ENCODE peak calls at places on chromosomes 16 and 17, in eight cellular contexts. One of them, this sample, is unnamed.

GRCh38 chr17:1787301-1787902 is 25.5 kb downstream of the SERPINF1 start:
- DNase-seq in fibroblast of the conjunctiva: peak; percentile 80
- DNase-seq in hypothalamus: no peak
- DNase-seq in hippocampal formation: no peak
- DNase-seq in fibroblast of the aortic adventitia: peak; percentile 93
- DNase-seq in cardiac fibroblast: peak; percentile 91
- DNase-seq in kidney: peak; percentile 75
- DNase-seq in fibroblast of pulmonary artery: peak; percentile 90
- DNase-seq in this sample: peak; percentile 88

GRCh38 chr16:66439051-66439730 is 12.1 kb downstream of the BEAN1 start:
- DNase-seq in fibroblast of the conjunctiva: no peak
- DNase-seq in hypothalamus: no peak
- DNase-seq in hippocampal formation: no peak
- DNase-seq in fibroblast of the aortic adventitia: no peak
- DNase-seq in cardiac fibroblast: no peak
- DNase-seq in kidney: no peak
- DNase-seq in fibroblast of pulmonary artery: no peak
- DNase-seq in this sample: no peak

GRCh38 chr16:74698220-74698619 is 2.4 kb downstream of the MLKL start:
- DNase-seq in fibroblast of the conjunctiva: no peak
- DNase-seq in hypothalamus: no peak
- DNase-seq in hippocampal formation: no peak
- DNase-seq in fibroblast of the aortic adventitia: peak; percentile 2
- DNase-seq in cardiac fibroblast: peak; percentile 5
- DNase-seq in kidney: no peak
- DNase-seq in fibroblast of pulmonary artery: no peak
- DNase-seq in this sample: no peak

GRCh38 chr16:54390095-54390494 is 103.5 kb upstream of the IRX3 start:
- DNase-seq in fibroblast of the conjunctiva: no peak
- DNase-seq in hypothalamus: no peak
- DNase-seq in hippocampal formation: no peak
- DNase-seq in fibroblast of the aortic adventitia: no peak
- DNase-seq in cardiac fibroblast: no peak
- DNase-seq in kidney: no peak
- DNase-seq in fibroblast of pulmonary artery: no peak
- DNase-seq in this sample: no peak

GRCh38 chr17:78806451-78806850 is 24.4 kb upstream of the CYTH1 start:
- DNase-seq in fibroblast of the conjunctiva: no peak
- DNase-seq in hypothalamus: no peak
- DNase-seq in hippocampal formation: no peak
- DNase-seq in fibroblast of the aortic adventitia: no peak
- DNase-seq in cardiac fibroblast: no peak
- DNase-seq in kidney: no peak
- DNase-seq in fibroblast of pulmonary artery: no peak
- DNase-seq in this sample: no peak

GRCh38 chr17:43791589-43791988 is 11.4 kb downstream of the CFAP97D1 start:
- DNase-seq in fibroblast of the conjunctiva: peak; percentile 49
- DNase-seq in hypothalamus: no peak
- DNase-seq in hippocampal formation: no peak
- DNase-seq in fibroblast of the aortic adventitia: peak; percentile 57
- DNase-seq in cardiac fibroblast: peak; percentile 59
- DNase-seq in kidney: no peak
- DNase-seq in fibroblast of pulmonary artery: peak; percentile 58
- DNase-seq in this sample: no peak

GRCh38 chr17:44380767-44381166 is 8.7 kb downstream of the ITGA2B start:
- DNase-seq in fibroblast of the conjunctiva: no peak
- DNase-seq in hypothalamus: no peak
- DNase-seq in hippocampal formation: no peak
- DNase-seq in fibroblast of the aortic adventitia: no peak
- DNase-seq in cardiac fibroblast: no peak
- DNase-seq in kidney: peak; percentile 54
- DNase-seq in fibroblast of pulmonary artery: no peak
- DNase-seq in this sample: no peak

GRCh38 chr17:71342726-71343125 is 778.1 kb upstream of the SOX9 start:
- DNase-seq in fibroblast of the conjunctiva: no peak
- DNase-seq in hypothalamus: no peak
- DNase-seq in hippocampal formation: no peak
- DNase-seq in fibroblast of the aortic adventitia: no peak
- DNase-seq in cardiac fibroblast: no peak
- DNase-seq in kidney: no peak
- DNase-seq in fibroblast of pulmonary artery: no peak
- DNase-seq in this sample: no peak

GRCh38 chr16:11076259-11077018 is 132.1 kb downstream of the CLEC16A start:
- DNase-seq in fibroblast of the conjunctiva: no peak
- DNase-seq in hypothalamus: no peak
- DNase-seq in hippocampal formation: no peak
- DNase-seq in fibroblast of the aortic adventitia: no peak
- DNase-seq in cardiac fibroblast: no peak
- DNase-seq in kidney: no peak
- DNase-seq in fibroblast of pulmonary artery: no peak
- DNase-seq in this sample: no peak

GRCh38 chr17:7479389-7480192 is at the start of gene ZBTB4:
- DNase-seq in fibroblast of the conjunctiva: no peak
- DNase-seq in hypothalamus: peak; percentile 67
- DNase-seq in hippocampal formation: peak; percentile 46
- DNase-seq in fibroblast of the aortic adventitia: peak; percentile 40
- DNase-seq in cardiac fibroblast: peak; percentile 55
- DNase-seq in kidney: peak; percentile 89
- DNase-seq in fibroblast of pulmonary artery: no peak
- DNase-seq in this sample: no peak

GRCh38 chr16:64398795-64399194 is 723.1 kb downstream of the CDH11 start:
- DNase-seq in fibroblast of the conjunctiva: no peak
- DNase-seq in hypothalamus: no peak
- DNase-seq in hippocampal formation: no peak
- DNase-seq in fibroblast of the aortic adventitia: no peak
- DNase-seq in cardiac fibroblast: no peak
- DNase-seq in kidney: no peak
- DNase-seq in fibroblast of pulmonary artery: no peak
- DNase-seq in this sample: no peak

GRCh38 chr17:40062347-40063033 is at the start of gene THRA:
- DNase-seq in fibroblast of the conjunctiva: no peak
- DNase-seq in hypothalamus: peak; percentile 58
- DNase-seq in hippocampal formation: peak; percentile 65
- DNase-seq in fibroblast of the aortic adventitia: no peak
- DNase-seq in cardiac fibroblast: peak; percentile 64
- DNase-seq in kidney: peak; percentile 88
- DNase-seq in fibroblast of pulmonary artery: peak; percentile 50
- DNase-seq in this sample: peak; percentile 32

GRCh38 chr17:63413128-63413527 is 33.0 kb downstream of the CYB561 start:
- DNase-seq in fibroblast of the conjunctiva: no peak
- DNase-seq in hypothalamus: no peak
- DNase-seq in hippocampal formation: no peak
- DNase-seq in fibroblast of the aortic adventitia: no peak
- DNase-seq in cardiac fibroblast: no peak
- DNase-seq in kidney: no peak
- DNase-seq in fibroblast of pulmonary artery: no peak
- DNase-seq in this sample: no peak

GRCh38 chr17:17391575-17392370 is 85.0 kb upstream of the MED9 start:
- DNase-seq in fibroblast of the conjunctiva: no peak
- DNase-seq in hypothalamus: no peak
- DNase-seq in hippocampal formation: no peak
- DNase-seq in fibroblast of the aortic adventitia: no peak
- DNase-seq in cardiac fibroblast: no peak
- DNase-seq in kidney: no peak
- DNase-seq in fibroblast of pulmonary artery: no peak
- DNase-seq in this sample: no peak

GRCh38 chr16:31334934-31335333 is 20.0 kb upstream of the ITGAX start:
- DNase-seq in fibroblast of the conjunctiva: no peak
- DNase-seq in hypothalamus: no peak
- DNase-seq in hippocampal formation: no peak
- DNase-seq in fibroblast of the aortic adventitia: no peak
- DNase-seq in cardiac fibroblast: no peak
- DNase-seq in kidney: peak; percentile 11
- DNase-seq in fibroblast of pulmonary artery: no peak
- DNase-seq in this sample: no peak

GRCh38 chr16:85206472-85207356 is 94.4 kb upstream of the CIBAR2 start:
- DNase-seq in fibroblast of the conjunctiva: no peak
- DNase-seq in hypothalamus: peak; percentile 79
- DNase-seq in hippocampal formation: peak; percentile 14
- DNase-seq in fibroblast of the aortic adventitia: peak; percentile 65
- DNase-seq in cardiac fibroblast: peak; percentile 73
- DNase-seq in kidney: peak; percentile 92
- DNase-seq in fibroblast of pulmonary artery: peak; percentile 40
- DNase-seq in this sample: no peak

GRCh38 chr16:51573191-51573590 is 422.1 kb upstream of the SALL1 start:
- DNase-seq in fibroblast of the conjunctiva: no peak
- DNase-seq in hypothalamus: no peak
- DNase-seq in hippocampal formation: no peak
- DNase-seq in fibroblast of the aortic adventitia: no peak
- DNase-seq in cardiac fibroblast: no peak
- DNase-seq in kidney: no peak
- DNase-seq in fibroblast of pulmonary artery: no peak
- DNase-seq in this sample: no peak

GRCh38 chr17:56314026-56314425 is 160.8 kb downstream of the ANKFN1 start:
- DNase-seq in fibroblast of the conjunctiva: no peak
- DNase-seq in hypothalamus: no peak
- DNase-seq in hippocampal formation: no peak
- DNase-seq in fibroblast of the aortic adventitia: peak; percentile 8
- DNase-seq in cardiac fibroblast: no peak
- DNase-seq in kidney: no peak
- DNase-seq in fibroblast of pulmonary artery: peak; percentile 14
- DNase-seq in this sample: no peak

GRCh38 chr16:88978608-88979346 is 1.8 kb upstream of the CBFA2T3 start:
- DNase-seq in fibroblast of the conjunctiva: no peak
- DNase-seq in hypothalamus: peak; percentile 14
- DNase-seq in hippocampal formation: no peak
- DNase-seq in fibroblast of the aortic adventitia: no peak
- DNase-seq in cardiac fibroblast: no peak
- DNase-seq in kidney: no peak
- DNase-seq in fibroblast of pulmonary artery: no peak
- DNase-seq in this sample: no peak

GRCh38 chr17:27544350-27545131 is 86.4 kb upstream of the LGALS9 start:
- DNase-seq in fibroblast of the conjunctiva: no peak
- DNase-seq in hypothalamus: no peak
- DNase-seq in hippocampal formation: no peak
- DNase-seq in fibroblast of the aortic adventitia: no peak
- DNase-seq in cardiac fibroblast: no peak
- DNase-seq in kidney: no peak
- DNase-seq in fibroblast of pulmonary artery: peak; percentile 36
- DNase-seq in this sample: no peak

GRCh38 chr17:50629902-50630301 is 4.8 kb upstream of the ABCC3 start:
- DNase-seq in fibroblast of the conjunctiva: no peak
- DNase-seq in hypothalamus: no peak
- DNase-seq in hippocampal formation: no peak
- DNase-seq in fibroblast of the aortic adventitia: no peak
- DNase-seq in cardiac fibroblast: no peak
- DNase-seq in kidney: peak; percentile 29
- DNase-seq in fibroblast of pulmonary artery: no peak
- DNase-seq in this sample: no peak

GRCh38 chr17:45103269-45103795 is 29.0 kb downstream of the PLCD3 start:
- DNase-seq in fibroblast of the conjunctiva: no peak
- DNase-seq in hypothalamus: no peak
- DNase-seq in hippocampal formation: no peak
- DNase-seq in fibroblast of the aortic adventitia: no peak
- DNase-seq in cardiac fibroblast: no peak
- DNase-seq in kidney: peak; percentile 24
- DNase-seq in fibroblast of pulmonary artery: no peak
- DNase-seq in this sample: no peak

GRCh38 chr16:3573146-3573815 is 3.9 kb downstream of the NLRC3 start:
- DNase-seq in fibroblast of the conjunctiva: no peak
- DNase-seq in hypothalamus: no peak
- DNase-seq in hippocampal formation: no peak
- DNase-seq in fibroblast of the aortic adventitia: no peak
- DNase-seq in cardiac fibroblast: no peak
- DNase-seq in kidney: peak; percentile 37
- DNase-seq in fibroblast of pulmonary artery: no peak
- DNase-seq in this sample: no peak

GRCh38 chr17:77107506-77108433 is 33.0 kb upstream of the SEC14L1 start:
- DNase-seq in fibroblast of the conjunctiva: no peak
- DNase-seq in hypothalamus: no peak
- DNase-seq in hippocampal formation: no peak
- DNase-seq in fibroblast of the aortic adventitia: no peak
- DNase-seq in cardiac fibroblast: peak; percentile 36
- DNase-seq in kidney: no peak
- DNase-seq in fibroblast of pulmonary artery: peak; percentile 66
- DNase-seq in this sample: no peak

GRCh38 chr16:47162670-47163420 is 19.1 kb upstream of the NETO2 start:
- DNase-seq in fibroblast of the conjunctiva: no peak
- DNase-seq in hypothalamus: no peak
- DNase-seq in hippocampal formation: no peak
- DNase-seq in fibroblast of the aortic adventitia: peak; percentile 25
- DNase-seq in cardiac fibroblast: no peak
- DNase-seq in kidney: no peak
- DNase-seq in fibroblast of pulmonary artery: no peak
- DNase-seq in this sample: no peak

GRCh38 chr16:67197704-67198103 is 1.2 kb upstream of the ELMO3 start:
- DNase-seq in fibroblast of the conjunctiva: no peak
- DNase-seq in hypothalamus: no peak
- DNase-seq in hippocampal formation: no peak
- DNase-seq in fibroblast of the aortic adventitia: no peak
- DNase-seq in cardiac fibroblast: no peak
- DNase-seq in kidney: peak; percentile 48
- DNase-seq in fibroblast of pulmonary artery: no peak
- DNase-seq in this sample: no peak

GRCh38 chr17:39402890-39403605 is 1.6 kb upstream of the FBXL20 start:
- DNase-seq in fibroblast of the conjunctiva: no peak
- DNase-seq in hypothalamus: no peak
- DNase-seq in hippocampal formation: no peak
- DNase-seq in fibroblast of the aortic adventitia: no peak
- DNase-seq in cardiac fibroblast: no peak
- DNase-seq in kidney: no peak
- DNase-seq in fibroblast of pulmonary artery: no peak
- DNase-seq in this sample: no peak

GRCh38 chr17:60506312-60506711 is 19.7 kb downstream of the APPBP2 start:
- DNase-seq in fibroblast of the conjunctiva: no peak
- DNase-seq in hypothalamus: no peak
- DNase-seq in hippocampal formation: no peak
- DNase-seq in fibroblast of the aortic adventitia: peak; percentile 55
- DNase-seq in cardiac fibroblast: peak; percentile 59
- DNase-seq in kidney: no peak
- DNase-seq in fibroblast of pulmonary artery: peak; percentile 74
- DNase-seq in this sample: peak; percentile 64

GRCh38 chr17:5762191-5762590 is 177.9 kb upstream of the NLRP1 start:
- DNase-seq in fibroblast of the conjunctiva: no peak
- DNase-seq in hypothalamus: no peak
- DNase-seq in hippocampal formation: no peak
- DNase-seq in fibroblast of the aortic adventitia: no peak
- DNase-seq in cardiac fibroblast: no peak
- DNase-seq in kidney: no peak
- DNase-seq in fibroblast of pulmonary artery: peak; percentile 16
- DNase-seq in this sample: no peak

GRCh38 chr16:87437911-87438610 is 45.9 kb downstream of the MAP1LC3B start:
- DNase-seq in fibroblast of the conjunctiva: no peak
- DNase-seq in hypothalamus: no peak
- DNase-seq in hippocampal formation: no peak
- DNase-seq in fibroblast of the aortic adventitia: no peak
- DNase-seq in cardiac fibroblast: no peak
- DNase-seq in kidney: no peak
- DNase-seq in fibroblast of pulmonary artery: no peak
- DNase-seq in this sample: no peak

This sample was measured in amniotic stem cell.